ENCODE peak calls at places on chromosome 4, in nine cellular contexts. X is neural progenitor cell; Q is WERI-Rb-1; Y is IMR-90; R is tibial artery; C is CD4-positive, alpha-beta T cell; L is H9; U is heart right ventricle; H is SJSA1. D is an unnamed sample.

GRCh38 chr4:25928320-25928955 is 14.4 kb downstream of the SMIM20 start:
- DNase-seq in X (no peak), Q (no peak), Y (no peak), R (no peak), C (no peak), L (no peak), U (no peak), H (no peak), D (no peak)

GRCh38 chr4:139857021-139857420 is 191.4 kb downstream of the MGST2 start:
- DNase-seq in X (peak), Q (peak), Y (peak), R (no peak), C (no peak), L (no peak), U (no peak), H (no peak), D (no peak)

GRCh38 chr4:77636902-77637301 is 31.3 kb downstream of the CXCL13 start:
- DNase-seq in X (no peak), Q (no peak), Y (peak), R (no peak), C (no peak), L (no peak), U (no peak), H (peak), D (no peak)

GRCh38 chr4:158051401-158052235 is 121.2 kb downstream of the GASK1B start:
- DNase-seq in X (no peak), Q (no peak), Y (peak), R (peak), C (no peak), L (no peak), U (no peak), H (no peak), D (no peak)

GRCh38 chr4:115042496-115042895 is 70.9 kb downstream of the NDST4 start:
- DNase-seq in X (peak), Q (no peak), Y (no peak), R (no peak), C (no peak), L (no peak), U (no peak), H (no peak), D (no peak)

GRCh38 chr4:152328595-152328994 is 207.3 kb downstream of the FBXW7 start:
- DNase-seq in X (no peak), Q (no peak), Y (no peak), R (no peak), C (no peak), L (no peak), U (no peak), H (no peak), D (no peak)

GRCh38 chr4:1249731-1250526 is 999 bp upstream of the CTBP1 start:
- DNase-seq in X (no peak), Q (peak), Y (no peak), R (peak), C (no peak), L (peak), U (no peak), H (no peak), D (no peak)

GRCh38 chr4:48970471-48970921 is 15.6 kb upstream of the CWH43 start:
- DNase-seq in X (no peak), Q (no peak), Y (peak), R (no peak), C (no peak), L (no peak), U (no peak), H (no peak), D (no peak)

GRCh38 chr4:56937262-56937661 is 29.6 kb downstream of the REST start:
- DNase-seq in X (no peak), Q (no peak), Y (peak), R (no peak), C (no peak), L (no peak), U (no peak), H (peak), D (no peak)

GRCh38 chr4:147481577-147482109 is 746 bp downstream of the EDNRA start:
- DNase-seq in X (peak), Q (no peak), Y (no peak), R (peak), C (no peak), L (peak), U (no peak), H (no peak), D (no peak)

GRCh38 chr4:8076023-8076422 is 82.6 kb downstream of the ABLIM2 start:
- DNase-seq in X (no peak), Q (no peak), Y (no peak), R (no peak), C (no peak), L (no peak), U (no peak), H (no peak), D (no peak)

GRCh38 chr4:164358400-164358799 is 395.5 kb upstream of the SMIM31 start:
- DNase-seq in X (no peak), Q (no peak), Y (no peak), R (no peak), C (no peak), L (no peak), U (no peak), H (no peak), D (no peak)

GRCh38 chr4:138275946-138276621 is 33.9 kb upstream of the SLC7A11 start:
- DNase-seq in X (no peak), Q (no peak), Y (peak), R (no peak), C (no peak), L (no peak), U (no peak), H (peak), D (no peak)

GRCh38 chr4:113760852-113761681 is 471 bp downstream of the CAMK2D start:
- DNase-seq in X (peak), Q (peak), Y (peak), R (peak), C (peak), L (peak), U (peak), H (peak), D (peak)

GRCh38 chr4:16532240-16532990 is 306.1 kb upstream of the TAPT1 start:
- DNase-seq in X (no peak), Q (no peak), Y (peak), R (no peak), C (no peak), L (no peak), U (peak), H (no peak), D (no peak)

GRCh38 chr4:142703694-142704309 is 142.3 kb downstream of the INPP4B start:
- DNase-seq in X (no peak), Q (no peak), Y (no peak), R (no peak), C (peak), L (no peak), U (no peak), H (no peak), D (no peak)
- H3K27ac ChIP-seq in X (no peak), Q (no peak), Y (no peak), R (no peak), C (peak), L (no peak), U (no peak), H (no peak), D (no peak)

GRCh38 chr4:86924805-86925204 is 10.0 kb upstream of the AFF1 start:
- DNase-seq in X (no peak), Q (no peak), Y (peak), R (no peak), C (no peak), L (peak), U (no peak), H (peak), D (no peak)
- H3K27ac ChIP-seq in X (no peak), Q (no peak), Y (peak), R (no peak), C (no peak), L (no peak), U (no peak), H (peak), D (no peak)

GRCh38 chr4:80475236-80475635 is 139.7 kb downstream of the CFAP299 start:
- DNase-seq in X (no peak), Q (no peak), Y (no peak), R (no peak), C (no peak), L (no peak), U (no peak), H (no peak), D (no peak)
- H3K27ac ChIP-seq in X (no peak), Q (no peak), Y (no peak), R (no peak), C (no peak), L (no peak), U (no peak), H (no peak), D (no peak)

DNA sequence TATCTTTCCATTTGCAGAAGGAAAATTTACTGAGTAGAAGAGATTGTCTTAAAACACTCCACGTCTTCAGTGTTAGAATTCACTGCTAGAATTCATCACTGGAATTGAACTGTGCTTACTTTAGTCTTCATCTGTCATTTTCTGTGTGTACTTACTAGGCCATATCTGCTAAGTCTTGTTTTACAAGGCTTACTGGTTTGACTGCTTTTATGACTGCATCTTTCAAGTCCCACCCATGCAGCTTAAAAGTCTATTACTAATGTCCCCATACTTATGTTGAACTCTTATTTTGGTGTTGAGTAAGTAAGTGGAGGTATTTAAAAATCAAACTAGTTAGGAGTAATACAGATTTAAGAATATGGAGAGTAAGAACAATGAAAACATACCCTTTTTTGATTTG is 14.6 kb downstream of the CLCN3 start:
- DNase-seq in X (no peak), Q (no peak), Y (no peak), R (no peak), C (no peak), L (no peak), U (no peak), H (no peak), D (no peak)
- H3K27ac ChIP-seq in X (no peak), Q (no peak), Y (no peak), R (no peak), C (no peak), L (no peak), U (no peak), H (no peak), D (no peak)

GRCh38 chr4:53510316-53510715 is 81.0 kb downstream of the LNX1 start:
- DNase-seq in X (no peak), Q (no peak), Y (peak), R (no peak), C (no peak), L (no peak), U (no peak), H (no peak), D (no peak)

GRCh38 chr4:53508446-53508845 is 82.8 kb downstream of the LNX1 start:
- DNase-seq in X (no peak), Q (no peak), Y (peak), R (no peak), C (no peak), L (no peak), U (no peak), H (peak), D (no peak)

GRCh38 chr4:53505947-53506346 is 85.3 kb downstream of the LNX1 start:
- DNase-seq in X (no peak), Q (no peak), Y (peak), R (no peak), C (no peak), L (no peak), U (no peak), H (no peak), D (no peak)

GRCh38 chr4:53507671-53508286 is 83.5 kb downstream of the LNX1 start:
- DNase-seq in X (no peak), Q (no peak), Y (peak), R (peak), C (no peak), L (no peak), U (peak), H (peak), D (no peak)

DNA sequence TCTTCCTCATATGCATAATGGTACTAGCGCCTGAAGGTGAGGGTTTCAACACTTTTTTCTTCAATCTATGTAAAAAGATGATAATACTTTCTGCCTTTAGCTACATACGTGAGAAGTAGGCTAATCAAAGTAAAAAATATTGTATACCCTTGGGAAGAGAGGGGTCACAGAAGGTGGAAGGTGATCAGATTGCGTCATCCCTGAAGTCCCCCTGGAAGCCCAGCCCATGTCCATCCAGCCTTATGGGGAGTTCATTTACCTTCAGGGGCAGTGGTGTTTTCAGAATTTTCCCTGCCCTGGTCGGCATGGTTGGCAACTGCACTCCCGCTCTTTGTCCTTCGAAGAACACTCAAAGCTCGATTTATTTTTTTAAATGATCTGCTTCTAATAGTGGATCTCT is 84.2 kb downstream of the LNX1 start:
- DNase-seq in X (no peak), Q (no peak), Y (no peak), R (no peak), C (no peak), L (no peak), U (no peak), H (no peak), D (no peak)
- H3K27ac ChIP-seq in X (no peak), Q (no peak), Y (no peak), R (peak), C (no peak), L (no peak), U (peak), H (no peak), D (no peak)

D was measured in substantia nigra.